ENCODE peak calls at places on chromosomes 6 and 20, in eight cellular contexts. Q, V, K, L, Y, M, Z and E are unnamed samples. For H3K9me3, the result is how much of the 10 kb centered on the place peaks cover.

GRCh38 chr6:39357998-39358686 is 35.6 kb upstream of the KCNK16 start:
- DNase-seq in K (no peak), Y (no peak), M (no peak), L (no peak), Z (peak), Q (no peak), V (no peak), E (no peak)

GRCh38 chr20:41692479-41693135 is 74.4 kb upstream of the CHD6 start:
- DNase-seq in Y (peak), V (peak), K (no peak), Z (peak), Q (peak), L (peak), M (peak), E (peak)

GRCh38 chr6:73262701-73263569 is at the start of gene KHDC1:
- DNase-seq in Q (peak), L (peak), V (peak), Y (no peak), Z (peak), K (no peak), M (peak), E (peak)

GRCh38 chr6:136792945-136793289 is 640 bp upstream of the MAP3K5 start:
- DNase-seq in Y (peak), Q (peak), V (peak), Z (peak), M (peak), K (peak), L (peak), E (peak)

GRCh38 chr6:17871836-17872235 is 115.6 kb downstream of the KIF13A start:
- DNase-seq in V (no peak), Y (no peak), Z (no peak), M (no peak), Q (no peak), K (no peak), L (no peak), E (no peak)

GRCh38 chr6:157982580-157983438 is 1.1 kb downstream of the SYNJ2 start:
- DNase-seq in M (no peak), V (no peak), L (peak), K (no peak), Y (no peak), Z (no peak), Q (peak), E (no peak)

GRCh38 chr20:4102381-4102780 is 87.0 kb upstream of the RNF24 start:
- DNase-seq in K (no peak), Y (no peak), Z (no peak), L (no peak), V (no peak), Q (no peak), M (no peak), E (no peak)

GRCh38 chr6:10404107-10404798 is 10.6 kb downstream of the TFAP2A start:
- DNase-seq in L (peak), M (peak), V (peak), Y (peak), Z (peak), K (peak), Q (peak), E (peak)

GRCh38 chr20:19758888-19759331 is 852 bp downstream of the RIN2 start:
- DNase-seq in V (peak), Q (peak), K (no peak), M (no peak), Y (peak), L (peak), Z (peak), E (no peak)

GRCh38 chr20:63782051-63782471 is 42.5 kb downstream of the SLC2A4RG start:
- DNase-seq in Z (no peak), M (peak), K (peak), L (peak), V (no peak), Y (no peak), Q (no peak), E (peak)

GRCh38 chr6:159984268-159984786 is 15.4 kb downstream of the IGF2R start:
- DNase-seq in L (no peak), Z (no peak), K (no peak), M (no peak), Y (no peak), Q (no peak), V (no peak), E (no peak)

GRCh38 chr6:154569136-154569862 is 58.8 kb upstream of the CNKSR3 start:
- DNase-seq in Y (no peak), V (no peak), L (no peak), K (no peak), Z (no peak), M (no peak), Q (no peak), E (no peak)

GRCh38 chr20:36159833-36160232 is 5.3 kb downstream of the EPB41L1 start:
- DNase-seq in Z (no peak), Q (no peak), Y (no peak), M (no peak), V (no peak), K (no peak), L (no peak), E (no peak)

GRCh38 chr6:31901415-31901952 is 402 bp downstream of the ZBTB12 start:
- DNase-seq in V (peak), Q (peak), Y (no peak), M (peak), Z (peak), L (peak), K (no peak), E (peak)

GRCh38 chr6:167336818-167337217 is 11.9 kb downstream of the TTLL2 start:
- DNase-seq in Q (no peak), Y (no peak), V (no peak), L (peak), K (no peak), Z (no peak), M (no peak), E (no peak)

GRCh38 chr20:46350201-46350985 is 42.1 kb upstream of the CDH22 start:
- DNase-seq in M (no peak), Q (no peak), K (no peak), L (no peak), Z (no peak), V (no peak), Y (no peak), E (no peak)

GRCh38 chr20:13865825-13866351 is 81.1 kb downstream of the NDUFAF5 start:
- DNase-seq in M (no peak), Z (no peak), Y (no peak), Q (no peak), L (no peak), K (no peak), V (no peak), E (no peak)

GRCh38 chr6:131393433-131393832 is 179.6 kb upstream of the ARG1 start:
- DNase-seq in Y (no peak), V (no peak), K (no peak), Q (no peak), L (no peak), Z (no peak), M (no peak), E (no peak)

GRCh38 chr6:82270791-82271392 is 23.3 kb upstream of the IBTK start:
- DNase-seq in Z (no peak), M (peak), Q (peak), L (no peak), Y (no peak), K (peak), V (no peak), E (no peak)

GRCh38 chr20:16816192-16816591 is 68.0 kb downstream of the OTOR start:
- DNase-seq in L (no peak), Q (no peak), Y (no peak), M (no peak), V (no peak), K (no peak), Z (no peak), E (no peak)

GRCh38 chr20:51861726-51862466 is 59.6 kb upstream of the SALL4 start:
- DNase-seq in K (no peak), L (no peak), V (no peak), Y (no peak), Z (no peak), Q (no peak), M (no peak), E (no peak)

GRCh38 chr6:56595490-56596122 is 47.1 kb downstream of the DST start:
- DNase-seq in Y (no peak), K (peak), Q (peak), Z (peak), V (no peak), M (peak), L (no peak), E (no peak)

GRCh38 chr6:163579880-163580295 is 165.4 kb downstream of the QKI start:
- DNase-seq in Y (no peak), Q (no peak), M (no peak), L (no peak), Z (no peak), V (no peak), K (no peak), E (no peak)

GRCh38 chr6:149150999-149151398 is 166.5 kb upstream of the TAB2 start:
- DNase-seq in Z (no peak), V (no peak), K (no peak), M (no peak), L (no peak), Q (no peak), Y (no peak), E (no peak)

DNA sequence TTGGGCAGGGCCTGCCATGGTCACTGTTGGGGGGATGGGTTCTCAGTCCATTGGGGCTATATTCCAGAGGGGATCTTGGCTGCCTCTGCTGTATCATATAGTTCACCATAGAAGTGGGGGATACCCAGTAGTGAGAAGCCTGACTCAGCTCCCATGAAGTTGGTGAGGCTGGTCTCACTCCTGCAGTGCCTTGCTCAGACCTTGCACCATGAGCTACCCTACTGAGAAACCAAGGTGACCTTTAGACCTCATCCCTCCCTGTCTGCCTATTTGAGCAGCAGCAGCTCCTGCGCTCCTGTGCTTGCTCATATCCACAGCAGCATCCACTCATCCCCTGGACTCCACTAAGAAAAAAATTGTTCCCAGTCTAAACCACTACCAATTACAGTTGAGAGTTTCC is 56.0 kb upstream of the HEY2 start:
- DNase-seq in Q (no peak), M (no peak), V (no peak), L (no peak), Y (no peak), Z (no peak), K (no peak), E (no peak)
- H3K9me3 ChIP-seq in Q (under half), M (under half), V (under half), L (under half), Y (under half), Z (under half), K (under half), E (under half)

GRCh38 chr20:44705364-44706094 is 9.6 kb upstream of the CCN5 start:
- DNase-seq in Z (no peak), M (no peak), L (no peak), Y (no peak), K (no peak), V (no peak), Q (no peak), E (no peak)
- H3K9me3 ChIP-seq in Z (under half), M (under half), L (under half), Y (under half), K (under half), V (under half), Q (under half), E (under half)

GRCh38 chr6:47277702-47278101 is 32.0 kb downstream of the TNFRSF21 start:
- DNase-seq in K (no peak), Z (no peak), Y (no peak), M (no peak), L (no peak), Q (no peak), V (no peak), E (no peak)
- H3K9me3 ChIP-seq in K (under half), Z (under half), Y (under half), M (under half), L (under half), Q (under half), V (under half), E (under half)

GRCh38 chr20:60804918-60805631 is 447.0 kb upstream of the CDH4 start:
- DNase-seq in K (no peak), M (no peak), Q (no peak), V (no peak), Z (no peak), Y (no peak), L (no peak), E (no peak)
- H3K9me3 ChIP-seq in K (under half), M (under half), Q (under half), V (under half), Z (under half), Y (under half), L (under half), E (under half)